ENCODE peak calls at places on chromosomes 1 and 21, in four cellular contexts. F, N, E and A are unnamed samples.

GRCh38 chr1:20787775-20788488 is 825 bp upstream of the HP1BP3 start:
- DNase-seq in F (peak), N (peak), E (no peak), A (peak)

GRCh38 chr1:24874611-24875225 is 55.4 kb downstream of the RUNX3 start:
- DNase-seq in F (no peak), N (no peak), E (no peak), A (no peak)

GRCh38 chr21:44656868-44657267 is 864 bp upstream of the KRTAP12-3 start:
- DNase-seq in E (no peak), N (no peak), F (no peak), A (no peak)

GRCh38 chr1:242043165-242043564 is 44.3 kb upstream of the MAP1LC3C start:
- DNase-seq in N (no peak), E (no peak), F (no peak), A (no peak)

GRCh38 chr1:19003371-19004290 is 47.2 kb upstream of the IFFO2 start:
- DNase-seq in N (no peak), E (no peak), F (no peak), A (peak)

GRCh38 chr1:232393010-232393833 is 236.7 kb downstream of the SIPA1L2 start:
- DNase-seq in F (no peak), E (no peak), N (peak), A (no peak)

GRCh38 chr1:219577331-219577730 is 35.6 kb downstream of the ZC3H11B start:
- DNase-seq in F (no peak), E (no peak), N (no peak), A (no peak)

GRCh38 chr1:60133848-60134247 is 60.3 kb upstream of the C1orf87 start:
- DNase-seq in N (no peak), F (no peak), E (no peak), A (no peak)

GRCh38 chr21:26165331-26165730 is 5.2 kb downstream of the APP start:
- DNase-seq in E (no peak), F (no peak), N (no peak), A (no peak)

GRCh38 chr1:190478193-190479007 is 736 bp upstream of the BRINP3 start:
- DNase-seq in F (no peak), N (peak), E (no peak), A (no peak)
- TF ChIP-seq NFIC in F (no peak), N (peak), E (no peak), A (no peak)

DNA sequence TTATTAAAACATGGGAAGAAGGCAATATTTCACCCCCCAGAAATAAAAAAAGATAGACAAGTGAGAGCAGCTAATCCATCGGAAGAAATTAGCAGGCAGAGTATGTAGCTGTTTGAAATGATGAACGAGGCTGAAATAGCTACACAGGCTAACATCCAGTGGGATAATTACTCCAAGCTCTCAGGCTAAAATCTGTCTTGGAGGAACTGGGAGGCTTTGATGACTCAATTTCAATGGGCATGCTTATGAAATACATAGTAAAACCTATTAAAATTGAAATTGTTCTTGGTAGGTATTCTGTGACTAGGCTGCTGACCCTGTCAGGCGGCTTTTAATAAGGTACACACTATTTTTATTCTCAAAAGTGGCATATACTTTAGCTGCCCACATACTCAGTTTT is 84.1 kb upstream of the RRP15 start:
- DNase-seq in F (no peak), E (no peak), N (no peak), A (no peak)
- TF ChIP-seq NFIC in F (no peak), E (no peak), N (no peak), A (no peak)

DNA sequence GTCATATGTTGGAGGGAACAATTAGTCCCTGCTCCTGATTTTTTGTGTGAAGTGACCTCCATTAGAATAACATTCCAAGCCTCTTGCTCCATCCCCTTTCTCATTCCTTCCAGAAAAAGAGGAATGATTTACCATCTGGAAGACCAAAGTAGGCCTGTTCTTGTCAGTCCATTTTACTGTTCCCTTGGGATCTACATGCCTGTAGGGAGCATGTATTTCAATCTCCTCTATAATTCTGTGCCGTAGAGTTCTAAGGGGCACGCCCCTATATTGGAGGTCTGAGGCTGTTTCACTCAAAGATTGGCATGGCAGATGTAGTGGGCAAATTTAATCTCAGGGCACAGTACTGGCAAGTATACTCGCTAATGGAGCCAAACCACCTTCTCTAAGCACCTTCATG is 48.8 kb upstream of the MAN1A2 start:
- DNase-seq in F (no peak), E (no peak), N (no peak), A (no peak)
- TF ChIP-seq NFIC in F (no peak), E (no peak), N (no peak), A (no peak)

DNA sequence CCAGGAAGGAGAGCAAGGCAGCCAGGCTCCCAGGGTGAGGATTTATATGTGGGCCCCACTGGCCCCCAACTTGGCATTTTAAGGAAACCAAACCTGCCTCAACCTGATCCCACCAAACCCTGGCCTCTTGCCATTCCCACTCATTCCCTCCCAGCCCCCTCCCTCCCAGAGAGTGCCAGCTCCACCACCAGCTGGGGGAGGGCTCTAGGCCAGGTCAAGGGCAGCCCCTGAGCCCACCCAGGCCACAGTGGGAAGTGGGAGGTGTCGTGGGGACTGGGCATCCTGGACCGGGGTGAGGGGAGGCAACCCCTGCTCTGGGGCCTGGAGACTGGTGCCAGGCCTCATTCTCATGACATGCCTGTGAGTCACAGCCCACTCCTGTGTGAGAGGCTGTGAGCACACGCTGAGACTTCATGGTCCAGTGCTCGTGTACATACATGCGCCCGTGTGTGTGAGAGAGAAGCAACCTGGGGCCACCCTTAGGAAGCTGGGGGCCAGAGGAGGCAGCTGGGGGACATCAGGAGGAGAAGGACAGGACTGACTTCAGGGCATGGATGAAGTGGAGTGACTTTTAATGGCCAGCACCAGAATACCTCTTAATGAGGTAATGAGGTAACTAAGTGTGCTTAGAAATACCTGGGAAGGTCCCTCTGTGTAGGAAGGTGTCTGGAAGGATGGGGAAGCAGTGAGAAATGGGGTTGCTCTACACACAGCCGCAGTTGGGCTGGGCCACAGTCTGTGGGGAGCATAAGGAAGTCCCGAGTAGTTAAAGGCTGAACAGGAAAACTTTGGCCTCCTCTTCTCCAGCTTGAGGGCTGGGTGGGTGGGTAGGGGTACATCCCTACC is at the start of gene S100A2:
- DNase-seq in E (peak), N (no peak), F (peak), A (no peak)
- TF ChIP-seq NFIC in E (no peak), N (peak), F (no peak), A (no peak)

GRCh38 chr1:16029288-16029687 is 7.5 kb downstream of the CLCNKA start:
- DNase-seq in E (no peak), F (no peak), N (no peak), A (no peak)

GRCh38 chr1:16023050-16023653 is 1.3 kb downstream of the CLCNKA start:
- DNase-seq in F (no peak), E (no peak), N (no peak), A (no peak)

GRCh38 chr1:16022393-16022792 is 557 bp downstream of the CLCNKA start:
- DNase-seq in F (no peak), E (no peak), N (no peak), A (no peak)

GRCh38 chr1:16028237-16029002 is 6.6 kb downstream of the CLCNKA start:
- DNase-seq in F (no peak), N (no peak), E (no peak), A (no peak)

GRCh38 chr1:16026723-16027484 is 5.1 kb downstream of the CLCNKA start:
- DNase-seq in F (no peak), N (peak), E (no peak), A (peak)
- TF ChIP-seq NFIC in F (no peak), N (no peak), E (no peak), A (no peak)

DNA sequence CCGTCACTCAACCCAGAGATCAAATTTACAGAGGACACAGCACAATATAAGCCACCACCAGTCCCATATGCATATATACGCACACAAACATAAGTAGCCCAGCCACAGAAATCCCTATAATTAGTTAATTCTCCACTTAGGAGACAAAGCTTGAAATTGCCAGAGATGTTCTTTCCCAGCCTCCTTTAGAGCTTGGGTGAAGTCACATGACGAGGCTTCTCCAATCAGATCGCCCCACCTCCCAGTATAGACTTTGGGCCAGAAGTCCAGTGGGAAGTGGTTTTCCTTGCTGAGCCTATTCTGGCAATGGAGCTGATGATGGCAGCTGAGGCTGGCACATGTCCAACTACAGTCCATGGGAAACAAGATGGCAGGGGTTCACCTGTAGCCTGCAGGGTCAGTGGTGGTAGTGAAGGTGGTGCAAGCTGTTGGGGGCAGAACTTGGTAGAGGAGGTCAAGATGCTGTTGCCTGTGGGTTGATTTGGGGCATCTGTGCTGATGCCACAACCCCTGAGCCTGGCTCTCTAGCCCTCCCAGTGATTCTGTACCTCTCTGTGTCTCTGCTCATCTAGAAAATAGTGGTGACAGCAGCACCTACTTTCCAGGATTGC is 535.9 kb downstream of the MATN1 start:
- DNase-seq in E (no peak), F (no peak), N (no peak), A (no peak)
- TF ChIP-seq NFIC in E (no peak), F (no peak), N (no peak), A (peak)

DNA sequence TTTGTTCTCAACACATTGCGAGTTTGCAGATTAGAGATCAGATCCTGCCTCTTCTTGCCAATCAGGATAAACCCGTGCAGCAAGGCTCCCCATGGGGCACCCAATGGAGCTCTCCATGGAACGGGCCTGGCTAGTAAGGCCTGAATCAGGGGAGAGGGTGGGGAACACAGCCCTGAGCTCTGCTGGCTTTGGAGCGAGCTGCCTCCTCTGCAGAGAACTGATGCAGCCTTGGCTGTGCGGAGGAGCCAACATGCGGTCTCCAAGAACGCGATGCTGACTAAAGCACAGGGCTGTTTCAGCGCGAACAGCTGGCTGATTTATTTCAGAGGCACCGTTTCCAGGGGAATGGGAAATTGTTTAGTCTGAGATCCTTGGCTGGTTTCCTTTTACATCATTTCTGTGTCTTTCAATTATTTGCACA is 139.7 kb downstream of the TSEN15 start:
- DNase-seq in E (no peak), N (no peak), F (no peak), A (no peak)
- TF ChIP-seq NFIC in E (no peak), N (no peak), F (no peak), A (no peak)

GRCh38 chr1:227732586-227733308 is 2.4 kb downstream of the JMJD4 start:
- DNase-seq in N (no peak), F (no peak), E (no peak), A (no peak)

GRCh38 chr1:227733309-227733705 is 1.8 kb downstream of the JMJD4 start:
- DNase-seq in F (no peak), E (no peak), N (no peak), A (no peak)

GRCh38 chr1:227731241-227731677 is 3.8 kb downstream of the JMJD4 start:
- DNase-seq in N (no peak), F (no peak), E (no peak), A (no peak)

GRCh38 chr1:227730630-227731151 is 4.4 kb downstream of the JMJD4 start:
- DNase-seq in E (no peak), N (peak), F (peak), A (peak)

DNA sequence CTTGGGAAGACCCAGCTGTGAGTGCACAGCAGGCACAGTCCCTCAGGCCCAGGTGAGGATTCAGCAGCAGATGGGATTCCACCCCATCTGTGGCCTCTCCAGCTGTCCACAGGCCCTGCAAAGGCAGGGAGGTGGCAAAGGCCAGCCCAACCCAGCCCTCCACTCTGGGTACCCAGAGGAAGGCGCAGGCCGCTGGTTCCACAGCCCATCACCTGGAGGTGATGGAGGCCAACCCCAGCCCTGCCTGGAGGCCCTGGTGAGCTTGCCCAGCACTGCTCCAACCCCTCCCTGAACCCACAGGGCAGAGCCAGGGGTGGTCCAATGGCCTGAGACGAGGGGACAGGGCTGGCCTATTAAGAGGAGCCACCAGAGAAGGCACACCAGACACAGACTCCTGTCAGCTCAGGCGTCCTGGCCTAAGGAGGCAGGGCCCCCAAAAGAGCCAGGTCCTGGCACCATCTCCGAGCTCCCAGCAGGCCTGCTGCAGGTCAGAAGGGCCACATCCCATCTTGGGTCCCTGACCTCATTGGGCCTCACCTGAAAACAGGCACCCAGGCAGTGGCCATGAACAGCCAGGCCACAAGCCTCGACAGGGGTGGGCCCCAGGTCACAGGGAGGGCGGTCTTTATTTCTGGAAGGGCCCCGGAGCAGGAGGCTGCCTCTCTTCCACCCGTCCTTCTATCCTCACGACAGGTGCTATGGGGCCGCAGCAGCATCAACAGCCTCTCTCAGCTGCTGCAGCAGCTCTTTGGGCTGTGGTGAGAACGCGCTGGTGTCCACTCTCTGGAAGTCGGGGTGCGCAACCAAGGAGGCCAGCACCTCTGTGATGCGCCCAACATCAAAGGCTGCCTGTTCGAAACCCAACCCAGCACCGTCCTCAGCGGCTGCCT is 3.2 kb downstream of the JMJD4 start:
- DNase-seq in N (no peak), E (no peak), F (no peak), A (no peak)
- TF ChIP-seq NFIC in N (no peak), E (no peak), F (no peak), A (no peak)